ENCODE peak calls at places on chromosome 20, in seven cellular contexts. D is bronchial epithelial cell, W is A549, B is endothelial cell, N is NB4, H is astrocyte of the spinal cord, G is choroid plexus epithelial cell. C is an unnamed sample.

GRCh38 chr20:53609501-53610445 is 16.1 kb upstream of the ZNF217 start:
- DNase-seq in D (peak), W (peak), B (peak), N (peak), H (peak), G (peak), C (peak)

GRCh38 chr20:63090682-63091571 is 84.2 kb upstream of the BHLHE23 start:
- DNase-seq in D (no peak), W (no peak), B (no peak), N (no peak), H (no peak), G (no peak), C (no peak)

GRCh38 chr20:646107-646867 is 6.7 kb downstream of the SRXN1 start:
- DNase-seq in D (no peak), W (no peak), B (no peak), N (no peak), H (no peak), G (no peak), C (no peak)

GRCh38 chr20:41234546-41234945 is 83.0 kb downstream of the ZHX3 start:
- DNase-seq in D (no peak), W (no peak), B (no peak), N (no peak), H (peak), G (peak), C (no peak)

GRCh38 chr20:7754102-7754501 is 186.2 kb downstream of the HAO1 start:
- DNase-seq in D (no peak), W (no peak), B (no peak), N (no peak), H (peak), G (no peak), C (no peak)

GRCh38 chr20:48166082-48166835 is 381.0 kb upstream of the SULF2 start:
- DNase-seq in D (no peak), W (no peak), B (no peak), N (no peak), H (peak), G (peak), C (no peak)

GRCh38 chr20:47325242-47325641 is 31.3 kb downstream of the ZMYND8 start:
- DNase-seq in D (no peak), W (no peak), B (no peak), N (no peak), H (no peak), G (no peak), C (no peak)

GRCh38 chr20:6588296-6588695 is 179.2 kb upstream of the BMP2 start:
- DNase-seq in D (peak), W (no peak), B (no peak), N (no peak), H (peak), G (peak), C (peak)

GRCh38 chr20:49518576-49518975 is 36.1 kb upstream of the KCNB1 start:
- DNase-seq in D (no peak), W (no peak), B (no peak), N (no peak), H (no peak), G (no peak), C (no peak)

GRCh38 chr20:49519777-49520359 is 37.4 kb upstream of the KCNB1 start:
- DNase-seq in D (no peak), W (no peak), B (no peak), N (no peak), H (no peak), G (no peak), C (no peak)

GRCh38 chr20:49519212-49519712 is 36.8 kb upstream of the KCNB1 start:
- DNase-seq in D (no peak), W (no peak), B (no peak), N (no peak), H (no peak), G (no peak), C (no peak)

GRCh38 chr20:49523767-49524360 is 41.4 kb upstream of the KCNB1 start:
- DNase-seq in D (no peak), W (no peak), B (no peak), N (no peak), H (no peak), G (no peak), C (no peak)

GRCh38 chr20:49521356-49521755 is 38.9 kb upstream of the KCNB1 start:
- DNase-seq in D (no peak), W (no peak), B (no peak), N (no peak), H (no peak), G (no peak), C (no peak)
- TF ChIP-seq CTCF in D (no peak), W (no peak), B (no peak), N (no peak), H (no peak), G (no peak), C (no peak)

DNA sequence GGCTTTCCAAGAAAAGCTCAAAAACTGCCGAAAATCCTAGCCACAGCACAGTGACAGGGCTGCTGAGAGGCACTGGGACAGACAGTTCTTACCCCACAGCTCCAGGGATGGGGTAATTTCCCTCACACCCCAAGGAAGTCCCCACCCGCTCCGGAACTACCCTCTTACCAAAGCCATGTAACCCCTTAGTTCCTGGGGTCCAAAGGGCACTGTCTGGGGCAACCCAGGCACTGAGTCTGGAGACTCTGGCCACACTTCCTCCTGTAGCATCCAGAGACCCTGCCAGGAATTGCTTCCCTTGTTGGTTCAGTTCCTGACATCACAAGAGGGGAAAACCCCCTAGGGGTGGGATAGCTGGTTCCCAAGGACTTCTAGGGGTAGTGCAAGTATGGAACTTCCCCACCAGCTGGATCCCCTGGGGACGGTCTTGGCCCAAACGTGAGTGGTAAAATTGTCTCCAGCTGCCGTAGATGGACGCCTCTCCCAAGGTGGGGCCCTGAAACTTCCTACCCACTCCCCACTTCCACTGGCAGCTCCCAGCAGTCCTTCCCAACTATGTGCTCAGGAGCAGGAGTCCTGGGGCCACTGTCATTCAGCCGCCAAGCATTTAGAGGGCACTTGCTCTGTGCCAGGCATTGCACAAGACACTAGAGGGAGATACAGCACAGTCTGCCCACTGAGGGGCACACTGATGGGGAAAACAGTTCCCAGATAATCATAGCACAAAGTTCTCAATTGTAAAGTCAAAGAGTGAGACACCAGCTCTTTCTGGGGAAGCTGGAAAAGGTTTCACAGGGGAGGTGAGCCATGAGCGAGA is 17.3 kb upstream of the HCK start:
- DNase-seq in D (no peak), W (no peak), B (no peak), N (peak), H (no peak), G (no peak), C (peak)
- TF ChIP-seq CTCF in D (peak), W (peak), B (no peak), N (peak), H (no peak), G (peak), C (no peak)

GRCh38 chr20:57652865-57653545 is 32.8 kb upstream of the ZBP1 start:
- DNase-seq in D (no peak), W (peak), B (peak), N (peak), H (no peak), G (no peak), C (no peak)
- TF ChIP-seq CTCF in D (no peak), W (no peak), B (no peak), N (no peak), H (no peak), G (no peak), C (no peak)

GRCh38 chr20:50380697-50381040 is 129.5 kb upstream of the PTPN1 start:
- DNase-seq in D (peak), W (peak), B (no peak), N (no peak), H (peak), G (peak), C (peak)
- TF ChIP-seq CTCF in D (peak), W (peak), B (no peak), N (peak), H (peak), G (peak), C (peak)

GRCh38 chr20:50012282-50013263 is 29.8 kb downstream of the SNAI1 start:
- DNase-seq in D (no peak), W (no peak), B (peak), N (no peak), H (no peak), G (no peak), C (no peak)
- TF ChIP-seq CTCF in D (no peak), W (no peak), B (no peak), N (no peak), H (no peak), G (no peak), C (no peak)

C was measured in foreskin fibroblast.